ENCODE peak calls at places on chromosome 19, in five cellular contexts. D, J, U, L and Z are unnamed samples.
A peak's percentile ranks its signal among the peaks of the same experiment; 100 is the strongest.

GRCh38 chr19:50206191-50206590 is 2.8 kb downstream of the MYH14 start:
- DNase-seq in J (no peak), L (peak; percentile 41), D (no peak), U (no peak), Z (no peak)

GRCh38 chr19:32231020-32231419 is 114.4 kb upstream of the ZNF507 start:
- DNase-seq in J (no peak), D (no peak), U (no peak), L (no peak), Z (no peak)

GRCh38 chr19:18021121-18021755 is 13.3 kb downstream of the ARRDC2 start:
- DNase-seq in L (no peak), D (no peak), U (peak; percentile 62), J (peak; percentile 96), Z (no peak)

GRCh38 chr19:38952395-38953165 is 21.8 kb downstream of the MRPS12 start:
- DNase-seq in L (peak; percentile 56), D (peak; percentile 83), U (no peak), J (peak; percentile 53), Z (peak; percentile 52)

GRCh38 chr19:20999731-21000352 is 20.6 kb upstream of the ZNF430 start:
- DNase-seq in L (peak; percentile 93), J (peak; percentile 96), U (peak; percentile 73), D (peak; percentile 83), Z (peak; percentile 9)

GRCh38 chr19:4768934-4769777 is 22.4 kb upstream of the FEM1A start:
- DNase-seq in D (peak; percentile 94), J (peak; percentile 92), U (peak; percentile 65), L (peak; percentile 96), Z (peak; percentile 94)

GRCh38 chr19:37304190-37304883 is 66.6 kb upstream of the ZNF527 start:
- DNase-seq in J (no peak), L (peak; percentile 41), U (no peak), D (peak; percentile 82), Z (no peak)

GRCh38 chr19:12670159-12670928 is 3.7 kb downstream of the WDR83 start:
- DNase-seq in U (no peak), L (no peak), J (no peak), D (no peak), Z (no peak)

GRCh38 chr19:31353826-31354225 is 4.6 kb upstream of the TSHZ3 start:
- DNase-seq in U (no peak), L (no peak), D (no peak), J (no peak), Z (no peak)

GRCh38 chr19:48596679-48597465 is 9.7 kb upstream of the SPACA4 start:
- DNase-seq in U (peak; percentile 37), J (no peak), L (no peak), D (no peak), Z (no peak)

GRCh38 chr19:46587861-46588260 is 13.3 kb upstream of the CALM3 start:
- DNase-seq in L (no peak), U (no peak), J (no peak), D (no peak), Z (no peak)

GRCh38 chr19:29245221-29245620 is 32.3 kb upstream of the UQCRFS1 start:
- DNase-seq in U (no peak), J (no peak), L (no peak), D (peak; percentile 34), Z (no peak)

GRCh38 chr19:46271488-46272197 is 25.2 kb upstream of the HIF3A start:
- DNase-seq in U (no peak), L (peak; percentile 58), J (peak; percentile 94), D (no peak), Z (no peak)

GRCh38 chr19:44608391-44608821 is 5.0 kb upstream of the IGSF23 start:
- DNase-seq in D (peak; percentile 1), J (peak; percentile 43), L (peak; percentile 45), U (no peak), Z (peak; percentile 70)

GRCh38 chr19:55041627-55042343 is 3.7 kb upstream of the GP6 start:
- DNase-seq in D (no peak), U (no peak), L (no peak), J (no peak), Z (no peak)

GRCh38 chr19:54231077-54231931 is 8.5 kb upstream of the LILRB3 start:
- DNase-seq in L (peak; percentile 95), U (peak; percentile 82), J (peak; percentile 85), D (peak; percentile 56), Z (peak; percentile 79)

GRCh38 chr19:42052241-42052863 is 17.7 kb downstream of the GRIK5 start:
- DNase-seq in U (no peak), L (no peak), D (peak; percentile 59), J (no peak), Z (no peak)

GRCh38 chr19:36573948-36574726 is 1.0 kb upstream of the ZNF529 start:
- DNase-seq in U (no peak), D (no peak), L (peak; percentile 33), J (peak; percentile 73), Z (no peak)

GRCh38 chr19:55677572-55678028 is 2.6 kb downstream of the EPN1 start:
- DNase-seq in U (no peak), L (no peak), J (peak; percentile 19), D (no peak), Z (no peak)

GRCh38 chr19:35786299-35787160 is 11.2 kb downstream of the ARHGAP33 start:
- DNase-seq in U (no peak), J (no peak), L (no peak), D (no peak), Z (no peak)

GRCh38 chr19:46925548-46925950 is 64.8 kb downstream of the ARHGAP35 start:
- DNase-seq in L (peak; percentile 77), J (no peak), U (no peak), D (no peak), Z (no peak)

GRCh38 chr19:46736544-46737274 is 9.1 kb upstream of the FKRP start:
- DNase-seq in L (no peak), D (no peak), U (no peak), J (no peak), Z (no peak)

GRCh38 chr19:38759590-38760003 is 13.7 kb downstream of the LGALS7 start:
- DNase-seq in D (no peak), U (no peak), L (peak; percentile 40), J (no peak), Z (no peak)

GRCh38 chr19:35261356-35262100 is 7.2 kb upstream of the USF2 start:
- DNase-seq in U (no peak), L (no peak), J (no peak), D (no peak), Z (no peak)

GRCh38 chr19:15291666-15292065 is 40.7 kb downstream of the BRD4 start:
- DNase-seq in D (no peak), U (no peak), J (no peak), L (no peak), Z (no peak)

GRCh38 chr19:42252365-42253244 is 2.3 kb downstream of the ERF start:
- DNase-seq in U (no peak), J (peak; percentile 55), D (no peak), L (peak; percentile 69), Z (no peak)

GRCh38 chr19:50963381-50963780 is 6.0 kb downstream of the KLK6 start:
- DNase-seq in J (no peak), L (no peak), D (no peak), U (no peak), Z (no peak)

GRCh38 chr19:5711713-5712161 is 8.2 kb downstream of the LONP1 start:
- DNase-seq in L (no peak), J (no peak), U (no peak), D (no peak), Z (no peak)

GRCh38 chr19:34832581-34833112 is 59.6 kb upstream of the ZNF599 start:
- DNase-seq in D (no peak), J (no peak), U (no peak), L (no peak), Z (no peak)

GRCh38 chr19:46615966-46616365 is 8.9 kb downstream of the PTGIR start:
- DNase-seq in U (no peak), J (no peak), D (no peak), L (no peak), Z (no peak)

GRCh38 chr19:35717665-35718344 is at the start of gene KMT2B:
- DNase-seq in L (peak; percentile 98), U (no peak), D (peak; percentile 100), J (no peak), Z (peak; percentile 95)

GRCh38 chr19:47776568-47776967 is 1.9 kb upstream of the SELENOW start:
- DNase-seq in J (no peak), L (peak; percentile 56), U (no peak), D (peak; percentile 90), Z (peak; percentile 87)

GRCh38 chr19:41192574-41193419 is at the start of gene CYP2S1:
- DNase-seq in L (peak; percentile 82), D (no peak), U (no peak), J (no peak), Z (no peak)

GRCh38 chr19:40165362-40165937 is 25.8 kb upstream of the MAP3K10 start:
- DNase-seq in L (peak; percentile 32), D (peak; percentile 38), J (peak; percentile 52), U (peak; percentile 46), Z (no peak)

GRCh38 chr19:40465025-40465780 is at the start of gene BLVRB:
- DNase-seq in D (peak; percentile 63), J (peak; percentile 75), L (no peak), U (no peak), Z (no peak)

GRCh38 chr19:2315818-2316353 is 7.9 kb upstream of the LINGO3 start:
- DNase-seq in U (no peak), J (peak; percentile 70), D (no peak), L (peak; percentile 71), Z (no peak)

GRCh38 chr19:21410166-21410565 is 13.2 kb downstream of the ZNF493 start:
- DNase-seq in L (no peak), D (no peak), U (no peak), J (no peak), Z (no peak)

GRCh38 chr19:10961763-10962536 is 1.1 kb downstream of the SMARCA4 start:
- DNase-seq in D (no peak), J (no peak), U (no peak), L (no peak), Z (no peak)